ENCODE peak calls at places on chromosomes 13 and 19, in seven cellular contexts. H, S, R, U, I, A and K are unnamed samples.

GRCh38 chr13:81487151-81487550 is 1146.2 kb upstream of the SPRY2 start:
- DNase-seq in H (no peak), S (peak), R (no peak), U (no peak), I (peak), A (no peak), K (no peak)

GRCh38 chr13:38693641-38694040 is 6.8 kb downstream of the FREM2 start:
- DNase-seq in H (no peak), S (no peak), R (no peak), U (no peak), I (peak), A (no peak), K (no peak)

GRCh38 chr13:29402168-29402621 is 193.3 kb downstream of the SLC7A1 start:
- DNase-seq in H (no peak), S (no peak), R (no peak), U (no peak), I (no peak), A (no peak), K (no peak)

GRCh38 chr13:22740264-22740663 is 440.5 kb upstream of the SGCG start:
- DNase-seq in H (no peak), S (no peak), R (no peak), U (no peak), I (no peak), A (no peak), K (no peak)

GRCh38 chr19:10474962-10475451 is 28.1 kb downstream of the KEAP1 start:
- DNase-seq in H (no peak), S (no peak), R (no peak), U (no peak), I (no peak), A (no peak), K (no peak)

GRCh38 chr13:29858231-29858630 is 7.8 kb upstream of the UBL3 start:
- DNase-seq in H (no peak), S (no peak), R (no peak), U (no peak), I (no peak), A (no peak), K (no peak)

GRCh38 chr13:60627071-60627686 is 230.2 kb downstream of the TDRD3 start:
- DNase-seq in H (peak), S (peak), R (no peak), U (no peak), I (peak), A (peak), K (no peak)

GRCh38 chr19:48424694-48425219 is 21.0 kb upstream of the GRWD1 start:
- DNase-seq in H (no peak), S (no peak), R (no peak), U (no peak), I (peak), A (peak), K (no peak)

GRCh38 chr13:97121894-97122293 is 100.2 kb upstream of the MBNL2 start:
- DNase-seq in H (no peak), S (no peak), R (no peak), U (no peak), I (no peak), A (no peak), K (no peak)

GRCh38 chr19:8050274-8051096 is 2.1 kb upstream of the CCL25 start:
- DNase-seq in H (peak), S (peak), R (peak), U (peak), I (peak), A (peak), K (peak)

GRCh38 chr19:40229926-40230417 is 3.5 kb upstream of the CCNP start:
- DNase-seq in H (no peak), S (no peak), R (no peak), U (no peak), I (no peak), A (no peak), K (no peak)

GRCh38 chr19:51784922-51785690 is 9.9 kb upstream of the FPR3 start:
- DNase-seq in H (peak), S (no peak), R (no peak), U (peak), I (peak), A (no peak), K (no peak)

GRCh38 chr19:10979950-10980349 is 19.1 kb downstream of the SMARCA4 start:
- DNase-seq in H (no peak), S (no peak), R (no peak), U (no peak), I (no peak), A (no peak), K (no peak)

GRCh38 chr19:55069137-55069858 is 6.3 kb upstream of the RDH13 start:
- DNase-seq in H (peak), S (no peak), R (no peak), U (no peak), I (peak), A (peak), K (no peak)

GRCh38 chr13:95564948-95565347 is 12.4 kb downstream of the CLDN10 start:
- DNase-seq in H (no peak), S (no peak), R (no peak), U (no peak), I (no peak), A (no peak), K (no peak)

GRCh38 chr13:42653694-42654093 is 79.7 kb downstream of the TNFSF11 start:
- DNase-seq in H (no peak), S (no peak), R (no peak), U (no peak), I (no peak), A (no peak), K (no peak)

GRCh38 chr19:29378543-29379105 is 147.2 kb upstream of the VSTM2B start:
- DNase-seq in H (no peak), S (no peak), R (no peak), U (peak), I (no peak), A (no peak), K (no peak)

GRCh38 chr13:53250272-53250875 is 221.8 kb downstream of the OLFM4 start:
- DNase-seq in H (peak), S (peak), R (peak), U (no peak), I (peak), A (peak), K (peak)

GRCh38 chr13:88345171-88345847 is 674.1 kb downstream of the SLITRK5 start:
- DNase-seq in H (no peak), S (no peak), R (no peak), U (no peak), I (no peak), A (no peak), K (no peak)

GRCh38 chr13:59447846-59448620 is 715.7 kb downstream of the DIAPH3 start:
- DNase-seq in H (no peak), S (no peak), R (no peak), U (no peak), I (no peak), A (no peak), K (no peak)

GRCh38 chr19:10007366-10007765 is 2.9 kb downstream of the COL5A3 start:
- DNase-seq in H (peak), S (no peak), R (no peak), U (no peak), I (peak), A (no peak), K (no peak)

GRCh38 chr19:14514215-14514871 is 3.9 kb downstream of the DNAJB1 start:
- DNase-seq in H (no peak), S (no peak), R (no peak), U (no peak), I (no peak), A (no peak), K (no peak)

GRCh38 chr13:101150998-101151397 is 265.3 kb downstream of the NALCN start:
- DNase-seq in H (no peak), S (no peak), R (no peak), U (no peak), I (no peak), A (no peak), K (no peak)

GRCh38 chr13:107144432-107144831 is 576.5 kb upstream of the ARGLU1 start:
- DNase-seq in H (no peak), S (no peak), R (no peak), U (no peak), I (no peak), A (no peak), K (no peak)

GRCh38 chr19:57103573-57104277 is 16.1 kb upstream of the USP29 start:
- DNase-seq in H (peak), S (peak), R (peak), U (peak), I (peak), A (peak), K (peak)

GRCh38 chr19:35671818-35672217 is 5.5 kb downstream of the UPK1A start:
- DNase-seq in H (no peak), S (no peak), R (no peak), U (no peak), I (no peak), A (no peak), K (no peak)

GRCh38 chr19:7970716-7971448 is 27.4 kb upstream of the TIMM44 start:
- DNase-seq in H (no peak), S (peak), R (no peak), U (no peak), I (peak), A (peak), K (no peak)